ENCODE peak calls at places on chromosome 16, in seven cellular contexts. One of them, this sample, is unnamed.

GRCh38 chr16:9966569-9967157 is 215.6 kb downstream of the GRIN2A start:
- DNase-seq in psoas muscle: no peak
- DNase-seq in HFF-Myc: no peak
- DNase-seq in natural killer cell: no peak
- DNase-seq in tibial nerve: no peak
- DNase-seq in heart left ventricle: no peak
- DNase-seq in fibroblast of mammary gland: peak; percentile 47
- DNase-seq in this sample: no peak

GRCh38 chr16:19329932-19330331 is 44.4 kb downstream of the CLEC19A start:
- DNase-seq in psoas muscle: no peak
- DNase-seq in HFF-Myc: no peak
- DNase-seq in natural killer cell: no peak
- DNase-seq in tibial nerve: no peak
- DNase-seq in heart left ventricle: no peak
- DNase-seq in fibroblast of mammary gland: peak; percentile 68
- DNase-seq in this sample: no peak

GRCh38 chr16:11636172-11636721 is 32.0 kb upstream of the SNN start:
- DNase-seq in psoas muscle: no peak
- DNase-seq in HFF-Myc: no peak
- DNase-seq in natural killer cell: no peak
- DNase-seq in tibial nerve: no peak
- DNase-seq in heart left ventricle: no peak
- DNase-seq in fibroblast of mammary gland: no peak
- DNase-seq in this sample: no peak

GRCh38 chr16:51035110-51035498 is 116.0 kb downstream of the SALL1 start:
- DNase-seq in psoas muscle: peak; percentile 60
- DNase-seq in HFF-Myc: no peak
- DNase-seq in natural killer cell: no peak
- DNase-seq in tibial nerve: no peak
- DNase-seq in heart left ventricle: no peak
- DNase-seq in fibroblast of mammary gland: peak; percentile 6
- DNase-seq in this sample: no peak

GRCh38 chr16:1890701-1891035 is 18.7 kb upstream of the MEIOB start:
- DNase-seq in psoas muscle: no peak
- DNase-seq in HFF-Myc: no peak
- DNase-seq in natural killer cell: no peak
- DNase-seq in tibial nerve: no peak
- DNase-seq in heart left ventricle: no peak
- DNase-seq in fibroblast of mammary gland: no peak
- DNase-seq in this sample: no peak

GRCh38 chr16:82016268-82016667 is 5.0 kb upstream of the SDR42E1 start:
- DNase-seq in psoas muscle: no peak
- DNase-seq in HFF-Myc: no peak
- DNase-seq in natural killer cell: no peak
- DNase-seq in tibial nerve: peak; percentile 14
- DNase-seq in heart left ventricle: no peak
- DNase-seq in fibroblast of mammary gland: peak; percentile 34
- DNase-seq in this sample: no peak

GRCh38 chr16:52618753-52619497 is 72.0 kb upstream of the TOX3 start:
- DNase-seq in psoas muscle: no peak
- DNase-seq in HFF-Myc: no peak
- DNase-seq in natural killer cell: no peak
- DNase-seq in tibial nerve: no peak
- DNase-seq in heart left ventricle: no peak
- DNase-seq in fibroblast of mammary gland: no peak
- DNase-seq in this sample: no peak

GRCh38 chr16:75402174-75402820 is 31.0 kb downstream of the CFDP1 start:
- DNase-seq in psoas muscle: no peak
- DNase-seq in HFF-Myc: no peak
- DNase-seq in natural killer cell: no peak
- DNase-seq in tibial nerve: no peak
- DNase-seq in heart left ventricle: no peak
- DNase-seq in fibroblast of mammary gland: peak; percentile 54
- DNase-seq in this sample: no peak

GRCh38 chr16:86252596-86252995 is 257.7 kb upstream of the FOXF1 start:
- DNase-seq in psoas muscle: no peak
- DNase-seq in HFF-Myc: no peak
- DNase-seq in natural killer cell: no peak
- DNase-seq in tibial nerve: no peak
- DNase-seq in heart left ventricle: no peak
- DNase-seq in fibroblast of mammary gland: peak; percentile 43
- DNase-seq in this sample: no peak

GRCh38 chr16:58413359-58413758 is 21.1 kb downstream of the GINS3 start:
- DNase-seq in psoas muscle: no peak
- DNase-seq in HFF-Myc: no peak
- DNase-seq in natural killer cell: no peak
- DNase-seq in tibial nerve: no peak
- DNase-seq in heart left ventricle: no peak
- DNase-seq in fibroblast of mammary gland: peak; percentile 12
- DNase-seq in this sample: no peak

GRCh38 chr16:3182608-3183444 is 5.2 kb upstream of the OR1F1 start:
- DNase-seq in psoas muscle: no peak
- DNase-seq in HFF-Myc: no peak
- DNase-seq in natural killer cell: no peak
- DNase-seq in tibial nerve: no peak
- DNase-seq in heart left ventricle: no peak
- DNase-seq in fibroblast of mammary gland: peak; percentile 75
- DNase-seq in this sample: no peak

GRCh38 chr16:77223184-77223583 is 24.0 kb downstream of the SYCE1L start:
- DNase-seq in psoas muscle: no peak
- DNase-seq in HFF-Myc: no peak
- DNase-seq in natural killer cell: no peak
- DNase-seq in tibial nerve: no peak
- DNase-seq in heart left ventricle: no peak
- DNase-seq in fibroblast of mammary gland: no peak
- DNase-seq in this sample: no peak
- TF ChIP-seq CTCF in psoas muscle: no peak
- TF ChIP-seq CTCF in HFF-Myc: peak; percentile 46
- TF ChIP-seq CTCF in natural killer cell: peak; percentile 23
- TF ChIP-seq CTCF in tibial nerve: no peak
- TF ChIP-seq CTCF in heart left ventricle: no peak
- TF ChIP-seq CTCF in fibroblast of mammary gland: peak; percentile 47
- TF ChIP-seq CTCF in this sample: no peak

GRCh38 chr16:57144027-57144426 is 41.8 kb downstream of the PSME3IP1 start:
- DNase-seq in psoas muscle: no peak
- DNase-seq in HFF-Myc: no peak
- DNase-seq in natural killer cell: no peak
- DNase-seq in tibial nerve: no peak
- DNase-seq in heart left ventricle: no peak
- DNase-seq in fibroblast of mammary gland: no peak
- DNase-seq in this sample: no peak
- TF ChIP-seq CTCF in psoas muscle: no peak
- TF ChIP-seq CTCF in HFF-Myc: no peak
- TF ChIP-seq CTCF in natural killer cell: no peak
- TF ChIP-seq CTCF in tibial nerve: no peak
- TF ChIP-seq CTCF in heart left ventricle: no peak
- TF ChIP-seq CTCF in fibroblast of mammary gland: no peak
- TF ChIP-seq CTCF in this sample: no peak

DNA sequence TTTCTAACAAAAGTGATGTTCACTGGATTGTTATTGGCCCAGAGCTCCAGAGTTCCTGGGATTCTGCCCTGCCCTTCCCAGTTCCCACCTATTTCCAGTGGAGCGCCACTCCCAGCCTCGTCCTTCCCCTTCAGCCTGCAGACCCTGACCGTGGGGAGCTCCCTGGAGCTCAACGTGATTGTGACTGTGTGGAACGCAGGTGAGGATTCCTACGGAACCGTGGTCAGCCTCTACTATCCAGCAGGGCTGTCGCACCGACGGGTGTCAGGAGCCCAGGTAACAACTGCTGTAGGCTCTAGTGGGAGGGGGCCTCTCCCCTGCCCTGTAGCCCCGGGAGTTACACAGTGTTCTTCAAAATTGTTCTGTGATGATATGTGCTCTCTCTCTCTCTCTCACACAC is 11.8 kb downstream of the COX6A2 start:
- DNase-seq in psoas muscle: peak; percentile 29
- DNase-seq in HFF-Myc: no peak
- DNase-seq in natural killer cell: no peak
- DNase-seq in tibial nerve: no peak
- DNase-seq in heart left ventricle: no peak
- DNase-seq in fibroblast of mammary gland: no peak
- DNase-seq in this sample: no peak
- TF ChIP-seq CTCF in psoas muscle: no peak
- TF ChIP-seq CTCF in HFF-Myc: no peak
- TF ChIP-seq CTCF in natural killer cell: no peak
- TF ChIP-seq CTCF in tibial nerve: no peak
- TF ChIP-seq CTCF in heart left ventricle: no peak
- TF ChIP-seq CTCF in fibroblast of mammary gland: no peak
- TF ChIP-seq CTCF in this sample: no peak

DNA sequence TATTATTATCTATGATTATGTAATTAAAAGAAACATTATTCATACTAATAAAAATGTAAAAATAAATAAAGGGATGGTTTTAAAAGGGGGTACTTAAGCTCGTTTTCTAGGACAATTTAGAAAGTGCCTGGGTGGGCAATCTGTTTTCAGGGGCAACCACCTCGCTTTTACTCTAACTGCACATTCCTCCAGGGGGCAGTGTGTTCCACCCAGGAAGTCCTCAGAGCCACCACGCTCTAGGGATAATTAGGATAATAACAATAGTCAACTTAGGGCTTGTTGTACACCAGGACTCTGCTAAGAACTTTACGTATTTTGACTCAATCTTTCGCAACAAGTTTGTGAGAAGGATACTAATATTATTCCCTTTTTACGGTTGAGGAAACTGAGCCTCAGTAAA is 396.7 kb upstream of the MAF start:
- DNase-seq in psoas muscle: no peak
- DNase-seq in HFF-Myc: no peak
- DNase-seq in natural killer cell: no peak
- DNase-seq in tibial nerve: no peak
- DNase-seq in heart left ventricle: no peak
- DNase-seq in fibroblast of mammary gland: peak; percentile 17
- DNase-seq in this sample: no peak
- TF ChIP-seq CTCF in psoas muscle: peak; percentile 21
- TF ChIP-seq CTCF in HFF-Myc: peak; percentile 52
- TF ChIP-seq CTCF in natural killer cell: no peak
- TF ChIP-seq CTCF in tibial nerve: peak; percentile 16
- TF ChIP-seq CTCF in heart left ventricle: peak; percentile 41
- TF ChIP-seq CTCF in fibroblast of mammary gland: peak; percentile 44
- TF ChIP-seq CTCF in this sample: no peak

DNA sequence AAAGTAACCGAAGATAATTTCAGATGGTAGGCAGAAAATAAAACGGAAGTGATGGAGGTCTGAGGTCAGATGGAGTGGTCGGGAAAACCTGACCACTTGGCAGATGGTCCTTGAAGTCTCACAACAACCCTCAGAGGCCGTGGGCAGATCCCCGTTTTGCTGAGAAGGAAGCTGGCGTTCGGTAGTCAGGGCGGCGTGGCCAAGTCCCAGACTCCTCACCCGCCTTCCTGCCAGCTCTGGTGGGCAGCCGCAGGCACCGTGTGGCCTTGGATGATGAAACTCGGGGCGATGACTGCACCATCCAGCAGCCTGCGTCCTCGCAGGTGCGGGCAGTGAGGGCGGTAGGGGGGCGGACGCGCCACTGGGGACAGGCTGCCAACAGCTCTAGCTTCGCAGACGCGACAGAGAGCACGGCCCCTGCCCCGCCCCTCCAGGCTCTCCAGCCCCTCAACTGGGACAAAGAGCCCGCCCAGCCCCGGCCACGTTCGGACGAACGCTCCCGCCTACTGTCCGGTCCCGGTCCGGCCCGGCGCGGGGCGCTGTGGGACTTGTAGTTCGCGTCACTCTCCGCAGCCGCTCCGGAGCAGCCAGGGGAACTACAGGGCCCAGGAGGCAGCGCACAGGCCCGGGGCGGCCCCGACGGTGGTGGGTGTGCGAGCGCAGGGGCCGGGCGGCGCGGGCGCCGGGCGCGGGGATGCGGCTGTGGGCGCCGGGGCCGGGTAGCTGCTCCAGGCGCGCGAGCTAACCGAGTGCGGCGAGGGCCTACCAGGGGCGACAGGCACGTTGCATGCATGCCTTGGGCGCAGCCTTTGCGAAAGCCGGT is at the start of gene GPT2:
- DNase-seq in psoas muscle: peak; percentile 99
- DNase-seq in HFF-Myc: peak; percentile 72
- DNase-seq in natural killer cell: peak; percentile 65
- DNase-seq in tibial nerve: peak; percentile 91
- DNase-seq in heart left ventricle: peak; percentile 99
- DNase-seq in fibroblast of mammary gland: peak; percentile 90
- DNase-seq in this sample: peak; percentile 85
- TF ChIP-seq CTCF in psoas muscle: peak; percentile 15
- TF ChIP-seq CTCF in HFF-Myc: no peak
- TF ChIP-seq CTCF in natural killer cell: no peak
- TF ChIP-seq CTCF in tibial nerve: no peak
- TF ChIP-seq CTCF in heart left ventricle: peak; percentile 23
- TF ChIP-seq CTCF in fibroblast of mammary gland: no peak
- TF ChIP-seq CTCF in this sample: no peak

DNA sequence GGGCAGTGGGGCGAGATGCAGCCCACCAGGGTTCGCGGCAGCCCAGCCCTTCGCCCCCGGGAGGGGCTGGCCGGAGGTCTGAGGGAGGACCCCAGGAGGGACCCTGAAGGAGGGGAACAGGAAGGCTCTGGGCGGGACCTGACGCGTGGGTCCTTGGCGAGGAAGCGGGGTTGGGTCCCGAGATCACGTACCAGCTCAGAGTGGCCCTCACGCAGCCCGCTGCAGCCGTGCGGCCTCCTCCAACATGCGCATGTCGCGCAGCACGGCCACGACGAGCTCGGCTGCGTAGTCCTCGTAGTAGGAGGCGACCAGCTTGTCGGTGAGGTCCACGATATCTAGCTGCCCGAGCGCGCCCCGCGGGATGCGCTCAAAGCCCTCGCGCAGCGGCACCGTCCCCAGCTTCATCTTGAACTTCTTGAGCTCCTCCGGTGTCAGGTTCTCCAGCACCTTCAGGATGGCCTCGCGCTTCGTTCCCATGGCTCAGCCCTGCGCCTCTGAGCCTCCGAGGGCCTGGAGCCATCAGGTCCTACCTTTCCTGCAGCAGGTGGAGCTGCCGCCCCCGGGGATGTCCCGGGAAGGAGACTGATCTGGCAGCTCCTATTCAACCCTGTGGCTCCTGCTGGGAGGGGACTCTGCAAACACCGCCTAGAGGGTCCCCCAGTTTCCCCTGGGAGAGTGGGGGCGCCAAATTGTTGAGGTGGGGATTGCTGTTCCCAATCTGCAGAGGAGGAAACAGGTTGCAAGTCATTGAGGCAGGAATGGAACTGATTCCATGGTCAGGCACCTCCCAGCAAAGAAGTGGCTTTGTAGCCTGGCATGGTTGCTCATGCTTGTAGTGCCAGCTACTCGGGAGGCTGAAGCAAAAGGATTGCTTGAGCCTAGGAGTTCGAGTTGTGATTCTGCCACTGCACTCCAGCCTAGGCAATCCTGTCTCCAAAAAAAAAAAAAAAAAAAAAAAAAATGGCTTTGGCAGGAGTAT is at the start of gene PYDC1:
- DNase-seq in psoas muscle: no peak
- DNase-seq in HFF-Myc: no peak
- DNase-seq in natural killer cell: peak; percentile 34
- DNase-seq in tibial nerve: no peak
- DNase-seq in heart left ventricle: no peak
- DNase-seq in fibroblast of mammary gland: no peak
- DNase-seq in this sample: peak; percentile 29
- TF ChIP-seq CTCF in psoas muscle: no peak
- TF ChIP-seq CTCF in HFF-Myc: no peak
- TF ChIP-seq CTCF in natural killer cell: no peak
- TF ChIP-seq CTCF in tibial nerve: no peak
- TF ChIP-seq CTCF in heart left ventricle: no peak
- TF ChIP-seq CTCF in fibroblast of mammary gland: no peak
- TF ChIP-seq CTCF in this sample: no peak

This sample was measured in activated B cell treated with CpG ODN at 0.5 μM for 24 hours.